ENCODE peak calls at places on chromosome 21, in four cellular contexts. Q is NCI-H774, E is NCI-H2029 treated with DMSO at 0.1 percent for 48 hours, C is posterior cingulate gyrus. B is an unnamed sample.

GRCh38 chr21:43270800-43271261 is 102.0 kb downstream of the CRYAA start:
- DNase-seq in C (peak), E (no peak), Q (no peak), B (no peak)

GRCh38 chr21:38352536-38353219 is 95.9 kb downstream of the KCNJ15 start:
- DNase-seq in E (peak), Q (peak), C (peak), B (peak)

GRCh38 chr21:37074195-37074510 is 1.1 kb downstream of the TTC3 start:
- DNase-seq in Q (no peak), E (no peak), C (no peak), B (no peak)

GRCh38 chr21:42799516-42799915 is 79.8 kb downstream of the WDR4 start:
- DNase-seq in Q (no peak), E (no peak), C (no peak), B (no peak)

GRCh38 chr21:32844653-32845443 is 73.3 kb upstream of the PAXBP1 start:
- DNase-seq in C (no peak), E (no peak), Q (no peak), B (no peak)

GRCh38 chr21:46661627-46662366 is 26.3 kb downstream of the PRMT2 start:
- DNase-seq in E (no peak), C (no peak), Q (no peak), B (no peak)

GRCh38 chr21:45429221-45430164 is 24.5 kb downstream of the COL18A1 start:
- DNase-seq in C (peak), E (no peak), Q (no peak), B (no peak)

GRCh38 chr21:43758132-43758619 is 17.9 kb downstream of the CSTB start:
- DNase-seq in C (no peak), Q (no peak), E (no peak), B (no peak)

GRCh38 chr21:17387030-17387617 is 125.7 kb upstream of the CXADR start:
- DNase-seq in E (peak), Q (peak), C (no peak), B (peak)

GRCh38 chr21:35511298-35512162 is 462.4 kb upstream of the RUNX1 start:
- DNase-seq in Q (no peak), C (no peak), E (no peak), B (no peak)

GRCh38 chr21:44871576-44872265 is 1.8 kb downstream of the PTTG1IP start:
- DNase-seq in E (no peak), Q (no peak), C (peak), B (no peak)

GRCh38 chr21:38334866-38335265 is 78.1 kb downstream of the KCNJ15 start:
- DNase-seq in E (no peak), Q (no peak), C (no peak), B (no peak)

GRCh38 chr21:42225571-42226155 is 6.7 kb downstream of the ABCG1 start:
- DNase-seq in Q (no peak), C (peak), E (no peak), B (no peak)

GRCh38 chr21:39232926-39233325 is 49.7 kb upstream of the PSMG1 start:
- DNase-seq in E (no peak), Q (no peak), C (no peak), B (no peak)

GRCh38 chr21:33388188-33388587 is 15.0 kb upstream of the IFNGR2 start:
- DNase-seq in Q (no peak), E (no peak), C (no peak), B (no peak)

GRCh38 chr21:44887126-44887806 is 13.8 kb upstream of the PTTG1IP start:
- DNase-seq in C (peak), E (no peak), Q (no peak), B (no peak)

GRCh38 chr21:38721055-38721454 is 84.7 kb upstream of the ETS2 start:
- DNase-seq in E (no peak), Q (no peak), C (no peak), B (no peak)

GRCh38 chr21:31473685-31474345 is 129.8 kb upstream of the TIAM1 start:
- DNase-seq in C (peak), E (no peak), Q (no peak), B (no peak)

GRCh38 chr21:32298148-32298559 is 501 bp upstream of the MRAP start:
- DNase-seq in C (no peak), Q (no peak), E (no peak), B (no peak)

GRCh38 chr21:38092033-38092432 is 164.8 kb upstream of the KCNJ15 start:
- DNase-seq in Q (no peak), E (no peak), C (no peak), B (no peak)

B was measured in GM12891.